ENCODE peak calls at places on chromosomes 12 and 14, in four cellular contexts. I is RWPE1, V is HFFc6, H is lower leg skin. X is an unnamed sample.

GRCh38 chr14:61398221-61398620 is 76.8 kb downstream of the PRKCH start:
- DNase-seq in H (no peak), V (no peak), I (no peak), X (no peak)

GRCh38 chr14:28785096-28785952 is 18.7 kb downstream of the FOXG1 start:
- DNase-seq in H (no peak), I (no peak), V (no peak), X (no peak)

GRCh38 chr12:45409966-45410365 is 194.1 kb downstream of the ANO6 start:
- DNase-seq in V (peak), I (no peak), H (no peak), X (no peak)

GRCh38 chr14:105093426-105094192 is 28.4 kb upstream of the GPR132 start:
- DNase-seq in V (peak), H (no peak), I (peak), X (peak)

GRCh38 chr12:39417916-39418315 is 25.0 kb downstream of the KIF21A start:
- DNase-seq in H (no peak), I (no peak), V (no peak), X (no peak)

GRCh38 chr14:103519043-103519836 is 3.4 kb downstream of the CKB start:
- DNase-seq in V (peak), H (no peak), I (peak), X (no peak)

GRCh38 chr12:7512528-7512927 is 9.0 kb upstream of the CD163 start:
- DNase-seq in H (peak), I (no peak), V (peak), X (no peak)

GRCh38 chr14:75070383-75070782 is 942 bp downstream of the ZC2HC1C start:
- DNase-seq in H (no peak), I (no peak), V (no peak), X (no peak)

GRCh38 chr12:41962171-41962572 is 182.5 kb downstream of the GXYLT1 start:
- DNase-seq in I (no peak), H (no peak), V (no peak), X (no peak)

GRCh38 chr12:9944404-9944803 is 12.2 kb upstream of the CLEC2A start:
- DNase-seq in H (no peak), V (no peak), I (no peak), X (no peak)

GRCh38 chr12:55930771-55931316 is at the start of gene DGKA:
- DNase-seq in I (peak), H (no peak), V (peak), X (no peak)

GRCh38 chr14:24315807-24316596 is 4.7 kb downstream of the LTB4R start:
- DNase-seq in I (no peak), V (no peak), H (no peak), X (no peak)
- TF ChIP-seq CTCF in I (no peak), V (no peak), H (no peak), X (no peak)

DNA sequence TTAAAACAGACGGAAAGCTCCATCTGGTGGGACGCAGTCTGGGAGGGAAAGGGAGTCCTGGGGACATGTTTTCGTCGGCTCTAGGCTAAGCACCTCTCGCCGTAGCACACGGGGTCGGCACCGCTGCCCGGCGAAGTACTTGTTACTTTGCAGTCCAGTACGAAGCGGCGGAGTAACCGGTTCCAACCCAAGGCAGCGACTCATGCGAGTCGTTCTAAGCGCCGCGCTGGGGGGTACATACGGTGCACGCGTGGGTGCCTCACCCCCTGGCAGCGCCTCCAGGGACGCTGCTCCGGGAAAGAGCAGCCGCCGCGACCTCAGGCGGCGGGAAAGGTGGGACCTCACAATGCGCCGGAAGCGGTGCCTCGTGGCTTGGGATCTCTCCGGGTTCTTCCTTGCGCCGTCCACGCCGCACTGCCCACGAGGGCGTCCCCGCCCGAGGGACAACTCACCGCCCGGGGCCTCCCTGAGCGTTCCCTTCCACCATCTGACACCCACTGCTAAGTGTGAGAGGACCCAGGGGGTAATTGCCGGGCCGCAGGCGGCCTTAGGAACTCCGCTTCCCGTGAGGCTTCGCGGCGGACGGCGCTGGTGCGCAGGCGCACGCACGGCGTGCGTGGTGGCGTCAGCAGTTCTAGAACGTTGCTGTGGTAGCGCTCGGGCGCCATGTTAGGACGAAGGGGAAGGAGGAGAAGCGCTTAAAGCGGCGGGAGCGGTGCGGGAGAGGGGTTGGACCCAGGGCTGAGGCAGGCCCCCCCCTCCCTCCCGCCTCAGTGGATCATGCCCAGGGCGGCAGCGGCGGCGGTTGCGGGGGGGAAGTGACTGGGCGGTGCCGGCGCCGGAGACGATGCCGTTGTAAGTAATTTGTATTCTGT is at the start of gene PAPOLA:
- DNase-seq in V (peak), H (peak), I (peak), X (peak)
- TF ChIP-seq CTCF in V (peak), H (no peak), I (no peak), X (no peak)

GRCh38 chr14:91573528-91573893 is 63.4 kb upstream of the PPP4R3A start:
- DNase-seq in I (no peak), V (no peak), H (no peak), X (no peak)

GRCh38 chr14:91575469-91576208 is 65.5 kb upstream of the PPP4R3A start:
- DNase-seq in V (no peak), I (no peak), H (no peak), X (no peak)

GRCh38 chr14:91570021-91570420 is 59.9 kb upstream of the PPP4R3A start:
- DNase-seq in V (no peak), I (no peak), H (no peak), X (no peak)

GRCh38 chr14:91577632-91578233 is 67.6 kb upstream of the PPP4R3A start:
- DNase-seq in I (no peak), V (no peak), H (no peak), X (no peak)

GRCh38 chr14:91573894-91574837 is 64.1 kb upstream of the PPP4R3A start:
- DNase-seq in I (peak), V (peak), H (peak), X (peak)
- TF ChIP-seq CTCF in I (no peak), V (no peak), H (no peak), X (no peak)

DNA sequence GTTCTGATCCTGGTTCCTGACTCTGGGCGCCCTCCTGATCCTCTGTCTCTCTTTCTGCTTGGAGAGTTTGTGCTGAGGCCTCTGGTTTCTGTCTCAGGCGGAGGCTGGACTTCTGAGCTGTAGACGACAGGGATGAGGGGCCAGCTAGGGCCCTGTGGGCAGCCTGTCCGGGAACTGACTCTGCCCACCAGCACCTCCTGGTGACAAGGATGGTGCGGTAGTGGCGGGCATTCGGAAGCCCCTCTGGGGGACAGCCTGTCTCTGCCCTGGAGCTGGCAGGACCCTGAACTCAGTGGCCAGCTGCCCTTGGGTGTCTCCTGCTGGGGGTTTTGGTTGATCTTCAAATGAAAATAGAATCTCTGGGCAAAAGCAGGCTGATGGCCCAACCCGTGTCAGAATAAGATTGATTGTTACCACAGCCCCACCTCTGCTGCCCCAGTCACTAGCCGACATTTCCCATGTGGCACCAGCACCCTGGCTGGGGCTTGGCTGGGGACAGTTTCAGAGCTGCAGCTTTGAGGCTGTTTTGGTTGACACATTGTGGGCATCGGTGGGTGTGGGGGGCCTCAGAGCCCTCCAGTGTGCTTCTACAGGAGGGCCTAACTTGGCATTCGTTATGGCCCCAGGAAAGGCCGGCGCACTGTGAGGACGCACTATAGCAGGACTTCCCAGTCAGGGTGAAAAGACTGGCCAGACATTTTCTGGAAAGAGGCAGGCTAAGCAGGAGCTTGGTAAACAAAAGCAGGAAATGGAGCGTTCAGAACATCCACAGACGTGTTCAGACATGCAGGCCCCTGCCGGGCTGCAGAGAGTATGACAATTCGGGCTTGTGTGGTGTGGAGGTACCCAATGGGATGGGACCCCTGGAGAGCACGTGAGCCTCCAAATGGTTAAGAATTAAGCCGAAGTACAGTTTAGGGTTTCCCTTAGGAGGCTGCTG is 16.1 kb downstream of the KRT80 start:
- DNase-seq in V (no peak), I (peak), H (no peak), X (no peak)
- TF ChIP-seq CTCF in V (no peak), I (no peak), H (no peak), X (peak)

GRCh38 chr14:24092110-24092959 is 1.8 kb upstream of the PCK2 start:
- DNase-seq in H (no peak), I (no peak), V (no peak), X (no peak)

GRCh38 chr14:24094839-24095195 is 706 bp downstream of the PCK2 start:
- DNase-seq in H (no peak), I (no peak), V (no peak), X (no peak)

GRCh38 chr14:24095196-24096068 is 1.3 kb downstream of the PCK2 start:
- DNase-seq in V (peak), H (peak), I (no peak), X (no peak)

GRCh38 chr14:24092960-24093900 is 881 bp upstream of the PCK2 start:
- DNase-seq in I (no peak), H (no peak), V (no peak), X (no peak)

GRCh38 chr14:24093901-24094838 is at the start of gene PCK2:
- DNase-seq in I (peak), V (peak), H (peak), X (peak)
- TF ChIP-seq CTCF in I (no peak), V (no peak), H (no peak), X (no peak)

DNA sequence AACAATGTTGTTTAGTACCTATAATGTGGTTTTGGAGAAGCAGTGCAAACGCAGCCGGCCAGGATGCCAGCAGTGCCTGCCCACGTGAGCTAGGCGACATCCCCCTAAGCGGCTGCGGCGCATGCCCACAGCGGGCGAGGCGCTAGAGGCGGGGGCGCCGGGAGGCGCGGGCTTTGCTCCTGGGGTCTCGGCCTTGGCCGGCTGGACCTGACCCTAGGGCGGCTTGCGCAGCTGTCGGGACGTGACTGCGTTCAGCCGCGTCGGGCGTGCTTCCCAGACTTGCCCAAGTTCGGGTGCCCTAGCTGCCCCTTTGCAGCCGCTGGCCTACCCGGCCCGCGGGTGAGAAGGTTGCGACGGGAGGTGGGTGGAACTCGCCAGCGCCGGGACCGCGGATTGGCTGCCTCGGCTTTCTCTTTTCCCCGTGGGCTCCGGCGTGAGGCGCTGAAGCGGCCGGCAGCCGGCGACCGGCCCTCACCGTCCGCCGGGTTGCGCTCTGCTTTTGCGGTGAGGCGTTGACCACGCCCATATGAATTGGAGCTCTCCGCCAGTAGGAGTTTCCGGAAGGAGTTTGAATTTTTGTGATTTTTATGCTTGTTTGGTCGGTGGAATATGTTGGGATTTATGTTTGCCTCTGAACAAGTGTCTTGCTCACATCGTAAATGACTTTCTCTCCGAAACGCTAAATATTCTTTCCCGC is at the start of gene TMEM19:
- DNase-seq in H (peak), V (peak), I (peak), X (peak)
- TF ChIP-seq CTCF in H (no peak), V (peak), I (peak), X (no peak)

DNA sequence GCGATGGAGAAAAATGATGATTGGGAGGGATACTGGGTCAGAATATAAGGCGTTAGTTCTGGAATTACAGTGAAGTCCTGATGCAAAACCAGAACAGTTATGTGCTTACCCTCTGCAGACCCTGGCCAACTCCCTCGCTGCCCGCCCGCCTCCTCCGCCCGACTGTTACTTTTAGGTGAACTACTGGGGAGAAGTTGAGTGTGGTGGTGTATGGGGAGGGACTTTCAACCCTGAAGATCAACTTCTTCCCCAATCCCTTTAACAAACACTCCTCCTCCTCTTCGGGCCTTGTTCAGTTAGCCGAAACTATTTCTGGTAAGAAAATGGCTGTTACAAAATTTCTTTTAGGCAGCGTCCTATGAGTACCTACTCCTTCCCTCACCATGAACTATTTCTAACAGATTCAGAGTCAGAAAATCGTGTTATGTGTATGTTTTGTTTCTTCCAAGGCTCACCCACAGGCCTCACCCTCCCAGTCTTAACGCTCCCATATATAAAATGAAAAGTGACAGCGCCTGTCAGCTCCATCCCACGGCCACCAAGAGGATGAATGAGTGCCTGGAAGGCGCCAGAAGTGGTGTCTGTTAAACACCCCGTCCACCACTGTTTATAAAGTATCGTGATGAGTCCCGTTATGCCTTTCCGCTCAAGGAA is 1.3 kb downstream of the FBXO33 start:
- DNase-seq in I (peak), H (no peak), V (peak), X (no peak)
- TF ChIP-seq CTCF in I (no peak), H (no peak), V (no peak), X (no peak)

X was measured in mesothelial cell of epicardium.